ENCODE peak calls at places on chromosomes 1 and 21, in five cellular contexts. Y is PC-3, C is Caco-2, L is sigmoid colon, F is pancreas. W is an unnamed sample.

GRCh38 chr1:235426143-235426542 is 58.9 kb downstream of the TBCE start:
- DNase-seq in Y (no peak), C (no peak), L (no peak), F (no peak), W (no peak)

GRCh38 chr1:198205021-198205684 is 48.4 kb downstream of the NEK7 start:
- DNase-seq in Y (no peak), C (no peak), L (no peak), F (no peak), W (no peak)

GRCh38 chr1:32871364-32872188 is 864 bp upstream of the FNDC5 start:
- DNase-seq in Y (no peak), C (no peak), L (no peak), F (no peak), W (no peak)

GRCh38 chr1:163094182-163094581 is 25.0 kb downstream of the RGS4 start:
- DNase-seq in Y (peak), C (no peak), L (no peak), F (no peak), W (no peak)

GRCh38 chr1:56137090-56137489 is 442.3 kb downstream of the PLPP3 start:
- DNase-seq in Y (no peak), C (no peak), L (no peak), F (no peak), W (no peak)

GRCh38 chr1:97668945-97669344 is 251.9 kb downstream of the DPYD start:
- DNase-seq in Y (peak), C (peak), L (no peak), F (no peak), W (no peak)

GRCh38 chr21:29074007-29074376 is 544 bp upstream of the CCT8 start:
- DNase-seq in Y (no peak), C (no peak), L (no peak), F (no peak), W (no peak)

GRCh38 chr1:31531177-31532000 is 44.9 kb upstream of the TINAGL1 start:
- DNase-seq in Y (peak), C (no peak), L (no peak), F (no peak), W (no peak)

GRCh38 chr1:11730429-11730861 is 5.5 kb upstream of the AGTRAP start:
- DNase-seq in Y (peak), C (no peak), L (no peak), F (no peak), W (no peak)

DNA sequence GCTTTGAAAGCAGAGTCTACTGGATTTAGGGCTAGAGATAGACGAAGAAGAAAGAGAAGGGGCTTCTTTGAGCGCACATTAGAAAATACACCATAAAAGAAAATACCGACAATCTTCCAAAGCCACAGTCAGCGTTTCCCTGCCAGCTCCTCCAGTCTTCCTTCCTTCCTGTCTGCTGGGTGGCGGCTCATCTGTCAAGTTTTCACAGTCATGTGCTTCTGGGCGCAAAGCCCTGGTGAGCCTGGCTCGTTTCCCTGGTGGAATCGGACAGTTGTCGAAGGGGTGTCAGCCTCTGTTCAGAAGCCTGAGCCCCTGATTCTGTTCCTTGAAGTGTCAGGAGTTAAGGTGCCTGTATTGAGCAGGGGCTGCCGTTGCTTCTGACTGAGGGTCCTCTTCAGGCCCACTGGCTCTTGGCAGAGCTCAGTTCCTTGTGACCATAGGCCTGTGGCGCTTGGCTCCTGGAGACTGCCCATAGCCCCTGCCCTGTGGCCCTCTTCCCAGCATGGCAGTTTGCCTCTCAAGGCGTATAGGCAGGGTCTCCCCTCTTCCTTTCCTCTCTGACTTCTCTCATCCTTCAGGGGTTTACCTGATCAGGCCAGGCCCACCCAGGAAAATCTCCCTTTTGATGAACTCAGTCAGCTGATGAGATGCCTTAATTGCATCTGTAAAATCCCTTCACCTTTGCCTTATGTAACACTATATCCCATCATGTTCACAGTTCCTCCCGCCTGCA is 58.6 kb downstream of the ADARB1 start:
- DNase-seq in Y (no peak), C (no peak), L (no peak), F (no peak), W (no peak)
- TF ChIP-seq CTCF in Y (no peak), C (no peak), L (no peak), F (no peak), W (no peak)

GRCh38 chr21:46287541-46287940 is 1.4 kb downstream of the YBEY start:
- DNase-seq in Y (no peak), C (no peak), L (no peak), F (no peak), W (no peak)

GRCh38 chr21:46285206-46285661 is at the start of gene MCM3AP:
- DNase-seq in Y (no peak), C (no peak), L (no peak), F (no peak), W (no peak)

GRCh38 chr21:46285761-46286667 is at the start of gene YBEY:
- DNase-seq in Y (peak), C (peak), L (peak), F (peak), W (peak)

GRCh38 chr21:46284722-46285121 is 689 bp downstream of the MCM3AP start:
- DNase-seq in Y (no peak), C (no peak), L (no peak), F (no peak), W (no peak)

DNA sequence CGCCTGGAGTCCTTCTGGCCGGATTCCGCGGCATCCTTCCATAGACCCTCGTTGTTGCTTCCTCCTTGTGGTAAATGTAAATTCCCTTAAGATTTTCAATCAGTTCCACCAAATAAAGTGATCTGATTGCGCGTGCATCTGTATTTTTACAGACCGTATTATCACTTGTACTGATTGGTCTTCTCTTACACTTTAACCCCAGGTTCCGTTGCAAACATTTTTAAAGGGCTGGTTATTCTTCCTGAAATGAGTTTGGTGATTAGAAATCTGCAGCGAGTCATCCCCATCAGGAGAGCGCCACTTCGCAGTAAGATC is 483 bp downstream of the YBEY start:
- DNase-seq in Y (no peak), C (no peak), L (no peak), F (no peak), W (no peak)
- H3K4me3 ChIP-seq in Y (peak), C (peak), L (peak), F (peak), W (peak)

GRCh38 chr1:240860023-240860422 is 248.1 kb upstream of the GREM2 start:
- DNase-seq in Y (no peak), C (no peak), L (no peak), F (no peak), W (no peak)
- TF ChIP-seq CTCF in Y (no peak), C (no peak), L (no peak), F (no peak), W (no peak)

GRCh38 chr1:2594001-2594640 is 7.5 kb downstream of the PRXL2B start:
- DNase-seq in Y (peak), C (no peak), L (peak), F (peak), W (no peak)
- H3K4me3 ChIP-seq in Y (no peak), C (no peak), L (no peak), F (no peak), W (no peak)

GRCh38 chr1:8739377-8739776 is 78.1 kb downstream of the RERE start:
- DNase-seq in Y (no peak), C (peak), L (no peak), F (no peak), W (no peak)
- TF ChIP-seq CTCF in Y (peak), C (peak), L (no peak), F (no peak), W (no peak)

DNA sequence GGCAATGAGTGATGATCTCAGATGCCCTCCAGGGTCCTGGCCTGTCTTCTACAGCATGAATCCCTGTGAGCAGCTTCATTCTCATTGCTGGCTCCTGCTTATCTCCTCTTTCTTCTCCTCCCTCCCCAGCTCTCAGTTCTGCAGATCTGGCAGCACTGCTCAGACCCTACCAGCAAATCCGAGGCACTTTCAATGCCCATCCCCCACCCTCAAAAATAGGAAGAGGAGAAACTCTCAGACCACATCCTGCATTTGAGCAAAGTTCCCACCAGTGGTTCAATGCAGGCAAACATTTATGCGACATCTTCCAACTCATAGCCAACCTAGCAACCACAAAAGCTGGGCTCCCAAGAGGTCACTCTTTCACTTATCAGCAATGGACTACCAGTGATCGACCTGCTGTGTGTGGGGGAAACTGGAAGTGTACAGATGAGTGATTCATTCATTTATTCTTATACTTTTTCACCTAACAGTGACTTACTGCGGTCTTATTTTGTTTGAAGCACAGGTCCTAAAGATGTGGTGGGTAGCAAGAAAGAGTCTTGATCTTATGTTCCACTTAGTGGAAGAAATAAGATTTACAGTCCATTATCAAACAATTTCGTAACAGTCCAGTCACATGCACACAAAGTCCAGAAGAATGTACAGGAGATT is 5.8 kb upstream of the CHI3L2 start:
- DNase-seq in Y (no peak), C (no peak), L (no peak), F (no peak), W (no peak)
- H3K4me3 ChIP-seq in Y (no peak), C (no peak), L (no peak), F (no peak), W (no peak)

DNA sequence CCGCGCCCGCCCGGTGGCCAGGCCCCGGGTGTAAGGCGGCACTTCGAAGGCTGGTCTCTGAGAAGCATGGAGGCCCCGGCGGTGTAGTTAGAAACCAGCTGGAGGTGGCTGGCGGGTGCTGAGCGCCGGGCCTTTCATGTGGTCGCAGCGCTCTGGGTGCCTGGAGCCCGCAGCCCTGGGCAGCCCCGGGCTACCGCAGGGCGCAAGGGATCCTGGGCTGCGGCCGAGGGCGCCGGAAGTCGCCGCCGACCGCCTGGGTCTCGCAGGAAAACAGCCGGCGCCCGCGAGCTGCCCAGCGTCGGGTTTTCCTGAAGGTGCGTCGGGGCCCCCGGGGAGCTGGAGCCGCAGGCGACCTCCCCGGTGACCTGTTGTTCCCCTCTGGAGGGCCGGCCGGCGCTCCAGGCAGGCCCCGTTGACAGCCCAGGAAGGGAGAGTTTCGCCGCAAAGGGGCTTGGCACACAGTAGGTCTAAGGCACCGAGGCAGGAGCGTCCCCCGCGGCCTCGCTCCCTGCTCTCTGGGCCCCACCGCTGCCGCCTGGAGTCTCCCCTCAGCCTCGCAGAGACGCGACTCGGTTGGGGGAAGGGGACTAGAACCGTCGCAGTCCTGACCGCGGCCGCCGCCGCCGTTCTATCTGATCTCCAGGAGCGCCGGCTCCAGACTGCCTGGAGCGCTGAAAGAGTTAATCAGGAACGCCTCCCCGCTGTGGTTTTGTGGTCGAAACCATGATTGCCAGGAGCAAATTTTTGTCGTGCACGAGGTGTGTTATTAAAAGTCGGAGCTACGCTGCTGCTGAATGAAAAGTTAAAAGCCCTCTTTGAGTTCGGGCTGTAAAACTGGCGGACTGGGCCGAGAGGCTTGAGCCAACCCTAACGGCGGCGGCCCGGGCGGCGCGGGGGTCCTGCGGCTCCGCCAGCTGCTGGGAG is 2.8 kb downstream of the GRHL3 start:
- DNase-seq in Y (peak), C (peak), L (peak), F (peak), W (no peak)
- TF ChIP-seq CTCF in Y (no peak), C (no peak), L (no peak), F (no peak), W (no peak)

GRCh38 chr21:15422761-15423160 is 307.0 kb upstream of the USP25 start:
- DNase-seq in Y (peak), C (no peak), L (no peak), F (no peak), W (no peak)
- H3K4me3 ChIP-seq in Y (no peak), C (no peak), L (no peak), F (no peak), W (no peak)

DNA sequence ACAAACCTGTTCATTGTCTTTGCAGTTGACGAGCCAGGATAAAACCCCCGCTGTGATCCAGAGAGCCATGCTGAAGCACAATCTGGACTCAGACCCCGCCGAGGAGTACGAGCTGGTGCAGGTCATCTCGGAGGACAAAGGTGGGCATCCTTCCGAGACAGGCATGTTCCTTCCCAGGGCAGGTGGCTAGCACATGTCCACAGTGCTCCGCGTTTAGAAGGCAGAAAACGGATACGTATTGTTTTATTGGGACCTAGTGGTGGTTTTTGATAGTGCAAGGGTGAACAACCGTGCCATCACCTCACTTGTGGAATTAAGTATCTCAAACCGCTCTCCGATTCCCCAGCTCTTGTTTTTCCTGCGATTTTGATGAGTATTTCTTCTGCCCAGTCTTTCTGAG is 115.3 kb downstream of the COLGALT2 start:
- DNase-seq in Y (no peak), C (no peak), L (no peak), F (no peak), W (no peak)
- TF ChIP-seq CTCF in Y (peak), C (no peak), L (no peak), F (no peak), W (no peak)

W was measured in ascending aorta.